ENCODE peak calls at places on chromosomes 7 and 10, in six cellular contexts. C, B, G, K, Z and N are unnamed samples.

GRCh38 chr10:99958806-99959205 is 50.9 kb downstream of the DNMBP start:
- DNase-seq in C (no peak), B (no peak), G (no peak), K (no peak), Z (no peak), N (no peak)

GRCh38 chr7:154906736-154907355 is 96.1 kb downstream of the PAXIP1 start:
- DNase-seq in C (no peak), B (no peak), G (no peak), K (no peak), Z (no peak), N (no peak)

GRCh38 chr10:69864321-69864720 is 62.6 kb downstream of the COL13A1 start:
- DNase-seq in C (no peak), B (no peak), G (no peak), K (no peak), Z (no peak), N (no peak)

GRCh38 chr7:27677912-27678612 is 15.4 kb upstream of the HIBADH start:
- DNase-seq in C (no peak), B (no peak), G (no peak), K (no peak), Z (no peak), N (no peak)

GRCh38 chr10:61298194-61298593 is 155.0 kb downstream of the TMEM26 start:
- DNase-seq in C (no peak), B (no peak), G (no peak), K (no peak), Z (no peak), N (no peak)

GRCh38 chr10:16440396-16441105 is 3.7 kb downstream of the PTER start:
- DNase-seq in C (no peak), B (peak; percentile 50), G (no peak), K (no peak), Z (no peak), N (peak; percentile 37)

GRCh38 chr10:124025638-124026336 is 67.6 kb downstream of the CHST15 start:
- DNase-seq in C (no peak), B (peak; percentile 53), G (peak; percentile 25), K (no peak), Z (no peak), N (no peak)

GRCh38 chr7:113015038-113015645 is 71.5 kb downstream of the GPR85 start:
- DNase-seq in C (no peak), B (peak; percentile 55), G (peak; percentile 24), K (peak; percentile 19), Z (no peak), N (peak; percentile 30)

GRCh38 chr10:93873427-93874115 is 20.2 kb upstream of the SLC35G1 start:
- DNase-seq in C (no peak), B (no peak), G (peak; percentile 21), K (no peak), Z (no peak), N (no peak)

GRCh38 chr7:18262054-18262453 is 233.5 kb upstream of the HDAC9 start:
- DNase-seq in C (no peak), B (no peak), G (peak; percentile 38), K (no peak), Z (no peak), N (no peak)

GRCh38 chr10:51895209-51895608 is 195.8 kb upstream of the CSTF2T start:
- DNase-seq in C (no peak), B (no peak), G (no peak), K (no peak), Z (no peak), N (no peak)

GRCh38 chr10:119090026-119090808 is 9.6 kb upstream of the EIF3A start:
- DNase-seq in C (no peak), B (no peak), G (no peak), K (no peak), Z (no peak), N (no peak)